ENCODE peak calls at places on chromosomes 12 and 14, in nine cellular contexts. N is CD4-positive, CD25-positive, alpha-beta regulatory T cell; C is germinal center; V is NCI-H510A; U is T-cell; F is CD4-positive, alpha-beta T cell; H is heart left ventricle; K is stimulated activated CD4-positive, alpha-beta T cell treated with anti-CD3 and anti-CD28 coated beads, Interleukin-15, amount 100 ng/mL, for 1 hour; O is upper lobe of right lung. Q is an unnamed sample.

GRCh38 chr14:105475269-105475915 is 771 bp downstream of the CRIP2 start:
- DNase-seq in V (no peak), H (peak; percentile 72), N (no peak), U (no peak), C (no peak), K (no peak), O (no peak), F (no peak), Q (no peak)

GRCh38 chr12:56677680-56678079 is 10.4 kb downstream of the PTGES3 start:
- DNase-seq in H (no peak), F (no peak), C (no peak), N (no peak), K (no peak), V (no peak), O (no peak), U (no peak), Q (no peak)

GRCh38 chr12:116381744-116382455 is 104.4 kb upstream of the MED13L start:
- DNase-seq in V (no peak), O (no peak), F (no peak), H (no peak), C (no peak), K (no peak), U (no peak), N (no peak), Q (no peak)

GRCh38 chr12:115660211-115660805 is 617.2 kb downstream of the MED13L start:
- DNase-seq in F (no peak), K (no peak), N (no peak), O (no peak), U (no peak), H (peak; percentile 54), V (no peak), C (no peak), Q (no peak)

GRCh38 chr14:68377459-68377858 is 415.4 kb downstream of the ZFP36L1 start:
- DNase-seq in H (peak; percentile 80), O (no peak), C (no peak), N (no peak), F (no peak), V (no peak), K (no peak), U (no peak), Q (no peak)

GRCh38 chr14:72916174-72916573 is 10.1 kb upstream of the DCAF4 start:
- DNase-seq in F (no peak), U (no peak), C (no peak), V (no peak), N (no peak), H (no peak), K (no peak), O (no peak), Q (no peak)

GRCh38 chr14:62654641-62655040 is 390.6 kb downstream of the KCNH5 start:
- DNase-seq in V (no peak), C (no peak), H (no peak), K (no peak), F (no peak), U (no peak), O (no peak), N (no peak), Q (no peak)

GRCh38 chr14:105439710-105440553 is 20.3 kb downstream of the MTA1 start:
- DNase-seq in N (no peak), H (no peak), O (no peak), V (no peak), K (no peak), C (no peak), U (no peak), F (no peak), Q (no peak)

GRCh38 chr12:45309826-45310626 is 94.1 kb downstream of the ANO6 start:
- DNase-seq in C (no peak), N (no peak), U (no peak), V (no peak), O (no peak), H (no peak), K (no peak), F (no peak), Q (no peak)

GRCh38 chr14:63468273-63468672 is 74.9 kb downstream of the PPP2R5E start:
- DNase-seq in O (no peak), H (no peak), N (no peak), V (no peak), K (no peak), U (no peak), C (no peak), F (no peak), Q (no peak)

GRCh38 chr12:122137681-122138080 is 36.3 kb downstream of the IL31 start:
- DNase-seq in O (no peak), K (no peak), H (no peak), F (no peak), N (no peak), U (no peak), V (peak; percentile 83), C (no peak), Q (no peak)

GRCh38 chr12:82474798-82475184 is 116.5 kb downstream of the METTL25 start:
- DNase-seq in N (no peak), O (no peak), C (no peak), U (no peak), K (no peak), H (no peak), F (no peak), V (no peak), Q (no peak)

GRCh38 chr12:18054925-18055324 is 35.1 kb downstream of the RERGL start:
- DNase-seq in F (no peak), O (no peak), K (no peak), H (no peak), U (no peak), V (no peak), N (no peak), C (no peak), Q (no peak)

GRCh38 chr12:14946856-14947255 is 8.5 kb upstream of the ERP27 start:
- DNase-seq in H (no peak), N (no peak), O (no peak), K (no peak), V (no peak), U (no peak), C (no peak), F (no peak), Q (no peak)

GRCh38 chr14:52063107-52063506 is 5.8 kb downstream of the NID2 start:
- DNase-seq in U (no peak), C (no peak), K (no peak), F (no peak), V (no peak), N (no peak), O (no peak), H (no peak), Q (no peak)

GRCh38 chr12:119589087-119589486 is 4.5 kb upstream of the TMEM233 start:
- DNase-seq in V (no peak), C (no peak), O (no peak), K (no peak), H (no peak), F (no peak), N (no peak), U (no peak), Q (no peak)

GRCh38 chr12:63795032-63795687 is 15.5 kb downstream of the RXYLT1 start:
- DNase-seq in N (no peak), H (no peak), U (no peak), C (no peak), F (no peak), V (no peak), K (no peak), O (no peak), Q (no peak)

Q was measured in NCI-H2227 treated with DMSO at 0.1 percent for 48 hours.